ENCODE peak calls at places on chromosome 2, in four cellular contexts. P, Y, V and X are unnamed samples.

GRCh38 chr2:111958901-111959300 is 60.5 kb downstream of the MERTK start:
- DNase-seq in V (no peak), Y (no peak), P (no peak), X (no peak)

GRCh38 chr2:189116984-189117383 is 62.6 kb downstream of the COL5A2 start:
- DNase-seq in V (peak), P (no peak), Y (no peak), X (no peak)

GRCh38 chr2:10285578-10286198 is 17.0 kb upstream of the HPCAL1 start:
- DNase-seq in P (no peak), V (peak), Y (peak), X (no peak)

GRCh38 chr2:182761903-182762302 is 45.8 kb downstream of the DNAJC10 start:
- DNase-seq in V (peak), Y (no peak), P (no peak), X (no peak)

GRCh38 chr2:63977904-63978303 is 41.3 kb downstream of the VPS54 start:
- DNase-seq in P (no peak), Y (no peak), V (no peak), X (no peak)

GRCh38 chr2:200173691-200174090 is 132.8 kb upstream of the SPATS2L start:
- DNase-seq in V (no peak), Y (no peak), P (no peak), X (no peak)

GRCh38 chr2:85431787-85432186 is 13.3 kb downstream of the SH2D6 start:
- DNase-seq in P (no peak), V (no peak), Y (no peak), X (no peak)

GRCh38 chr2:23520256-23520655 is 135.3 kb downstream of the KLHL29 start:
- DNase-seq in P (no peak), Y (no peak), V (no peak), X (no peak)

GRCh38 chr2:146661494-146662096 is 1183.2 kb upstream of the ACVR2A start:
- DNase-seq in P (no peak), Y (peak), V (peak), X (peak)

GRCh38 chr2:190742431-190742830 is 93.5 kb downstream of the NAB1 start:
- DNase-seq in V (no peak), Y (no peak), P (no peak), X (no peak)

GRCh38 chr2:118988706-118989105 is 46.7 kb downstream of the MARCO start:
- DNase-seq in V (no peak), P (no peak), Y (no peak), X (no peak)

GRCh38 chr2:152694161-152694661 is 23.1 kb downstream of the PRPF40A start:
- DNase-seq in P (no peak), V (peak), Y (no peak), X (no peak)

GRCh38 chr2:28678175-28678855 is 73.3 kb upstream of the PPP1CB start:
- DNase-seq in Y (no peak), P (no peak), V (no peak), X (no peak)

GRCh38 chr2:229714736-229715541 is 584 bp upstream of the DNER start:
- DNase-seq in P (peak), Y (peak), V (peak), X (no peak)

GRCh38 chr2:241814571-241815476 is 5.8 kb downstream of the NEU4 start:
- DNase-seq in P (no peak), Y (no peak), V (no peak), X (no peak)

GRCh38 chr2:20592106-20593071 is 58.5 kb downstream of the HS1BP3 start:
- DNase-seq in V (no peak), P (peak), Y (no peak), X (no peak)

GRCh38 chr2:152298754-152299153 is 36.2 kb upstream of the FMNL2 start:
- DNase-seq in Y (no peak), V (peak), P (no peak), X (no peak)

GRCh38 chr2:216151313-216152030 is 42.3 kb downstream of the XRCC5 start:
- DNase-seq in V (peak), Y (no peak), P (no peak), X (no peak)

GRCh38 chr2:145777297-145777696 is 1257.4 kb upstream of the ZEB2 start:
- DNase-seq in Y (no peak), P (no peak), V (peak), X (no peak)

GRCh38 chr2:56102866-56103265 is 80.9 kb upstream of the CCDC85A start:
- DNase-seq in Y (no peak), P (no peak), V (peak), X (no peak)

GRCh38 chr2:122132292-122132691 is 376.8 kb downstream of the TSN start:
- DNase-seq in P (no peak), Y (no peak), V (peak), X (no peak)

GRCh38 chr2:224036731-224037376 is 2.2 kb downstream of the SERPINE2 start:
- DNase-seq in Y (no peak), P (no peak), V (no peak), X (no peak)

GRCh38 chr2:61450144-61450543 is 20.7 kb downstream of the USP34 start:
- DNase-seq in V (no peak), P (no peak), Y (no peak), X (no peak)

GRCh38 chr2:219886615-219887014 is 259.2 kb downstream of the SLC4A3 start:
- DNase-seq in V (peak), P (no peak), Y (no peak), X (peak)

GRCh38 chr2:127012215-127012614 is 94.7 kb downstream of the BIN1 start:
- DNase-seq in Y (no peak), V (peak), P (no peak), X (no peak)

GRCh38 chr2:204974487-204974886 is 429.2 kb downstream of the PARD3B start:
- DNase-seq in P (no peak), V (no peak), Y (no peak), X (no peak)

GRCh38 chr2:105977807-105978206 is 216.3 kb downstream of the UXS1 start:
- DNase-seq in V (no peak), Y (no peak), P (no peak), X (no peak)

GRCh38 chr2:50995610-50996009 is 36.3 kb downstream of the NRXN1 start:
- DNase-seq in V (peak), P (no peak), Y (no peak), X (no peak)

GRCh38 chr2:237453671-237454070 is 33.4 kb upstream of the MLPH start:
- DNase-seq in Y (no peak), V (no peak), P (no peak), X (no peak)